ENCODE peak calls at places on chromosome 13, in eight cellular contexts. One of them, this sample, is unnamed. For H3K9me3, the result is how much of the 10 kb centered on the place peaks cover.

GRCh38 chr13:39916330-39916729 is 260.9 kb downstream of the COG6 start:
- DNase-seq in A549: no peak
- DNase-seq in sigmoid colon: no peak
- DNase-seq in MM.1S: no peak
- DNase-seq in endothelial cell of umbilical vein: no peak
- DNase-seq in tibial nerve: no peak
- DNase-seq in transverse colon: no peak
- DNase-seq in colonic mucosa: no peak
- DNase-seq in this sample: no peak

GRCh38 chr13:97477824-97478223 is 43.9 kb downstream of the RAP2A start:
- DNase-seq in transverse colon: no peak
- DNase-seq in endothelial cell of umbilical vein: no peak
- DNase-seq in colonic mucosa: no peak
- DNase-seq in A549: no peak
- DNase-seq in sigmoid colon: no peak
- DNase-seq in tibial nerve: no peak
- DNase-seq in MM.1S: no peak
- DNase-seq in this sample: no peak

GRCh38 chr13:33379597-33379996 is 94.0 kb upstream of the STARD13 start:
- DNase-seq in sigmoid colon: no peak
- DNase-seq in transverse colon: no peak
- DNase-seq in colonic mucosa: no peak
- DNase-seq in endothelial cell of umbilical vein: peak
- DNase-seq in A549: no peak
- DNase-seq in MM.1S: no peak
- DNase-seq in tibial nerve: no peak
- DNase-seq in this sample: no peak

GRCh38 chr13:110949628-110950027 is 34.8 kb upstream of the ANKRD10 start:
- DNase-seq in transverse colon: no peak
- DNase-seq in A549: no peak
- DNase-seq in endothelial cell of umbilical vein: no peak
- DNase-seq in sigmoid colon: no peak
- DNase-seq in tibial nerve: no peak
- DNase-seq in colonic mucosa: no peak
- DNase-seq in MM.1S: no peak
- DNase-seq in this sample: no peak

GRCh38 chr13:63901630-63902029 is 2486.0 kb upstream of the PCDH20 start:
- DNase-seq in MM.1S: no peak
- DNase-seq in sigmoid colon: no peak
- DNase-seq in endothelial cell of umbilical vein: no peak
- DNase-seq in tibial nerve: no peak
- DNase-seq in A549: no peak
- DNase-seq in colonic mucosa: no peak
- DNase-seq in transverse colon: no peak
- DNase-seq in this sample: no peak

GRCh38 chr13:112637017-112637801 is 49.3 kb upstream of the TUBGCP3 start:
- DNase-seq in MM.1S: no peak
- DNase-seq in tibial nerve: no peak
- DNase-seq in transverse colon: no peak
- DNase-seq in endothelial cell of umbilical vein: no peak
- DNase-seq in colonic mucosa: no peak
- DNase-seq in sigmoid colon: no peak
- DNase-seq in A549: no peak
- DNase-seq in this sample: no peak

GRCh38 chr13:80305737-80306136 is 35.2 kb downstream of the SPRY2 start:
- DNase-seq in colonic mucosa: no peak
- DNase-seq in MM.1S: no peak
- DNase-seq in sigmoid colon: no peak
- DNase-seq in endothelial cell of umbilical vein: no peak
- DNase-seq in tibial nerve: no peak
- DNase-seq in transverse colon: no peak
- DNase-seq in A549: no peak
- DNase-seq in this sample: no peak

GRCh38 chr13:98033277-98034247 is 80.1 kb downstream of the IPO5 start:
- DNase-seq in MM.1S: no peak
- DNase-seq in sigmoid colon: no peak
- DNase-seq in colonic mucosa: no peak
- DNase-seq in tibial nerve: peak
- DNase-seq in endothelial cell of umbilical vein: peak
- DNase-seq in A549: peak
- DNase-seq in transverse colon: no peak
- DNase-seq in this sample: no peak

GRCh38 chr13:74270018-74270417 is 135.8 kb upstream of the KLF12 start:
- DNase-seq in colonic mucosa: no peak
- DNase-seq in MM.1S: no peak
- DNase-seq in endothelial cell of umbilical vein: no peak
- DNase-seq in sigmoid colon: no peak
- DNase-seq in tibial nerve: no peak
- DNase-seq in A549: no peak
- DNase-seq in transverse colon: no peak
- DNase-seq in this sample: no peak

GRCh38 chr13:100633461-100633860 is 41.1 kb downstream of the TMTC4 start:
- DNase-seq in A549: no peak
- DNase-seq in tibial nerve: no peak
- DNase-seq in MM.1S: no peak
- DNase-seq in transverse colon: no peak
- DNase-seq in sigmoid colon: no peak
- DNase-seq in endothelial cell of umbilical vein: no peak
- DNase-seq in colonic mucosa: no peak
- DNase-seq in this sample: no peak

GRCh38 chr13:100440756-100441421 is 147.7 kb downstream of the GGACT start:
- DNase-seq in colonic mucosa: no peak
- DNase-seq in transverse colon: no peak
- DNase-seq in sigmoid colon: no peak
- DNase-seq in endothelial cell of umbilical vein: peak
- DNase-seq in MM.1S: no peak
- DNase-seq in tibial nerve: no peak
- DNase-seq in A549: no peak
- DNase-seq in this sample: no peak

GRCh38 chr13:41224113-41225110 is 30.0 kb upstream of the KBTBD7 start:
- DNase-seq in endothelial cell of umbilical vein: no peak
- DNase-seq in colonic mucosa: no peak
- DNase-seq in tibial nerve: no peak
- DNase-seq in MM.1S: no peak
- DNase-seq in sigmoid colon: no peak
- DNase-seq in A549: no peak
- DNase-seq in transverse colon: no peak
- DNase-seq in this sample: no peak

GRCh38 chr13:69199664-69200063 is 908.0 kb upstream of the ATXN8OS start:
- DNase-seq in transverse colon: no peak
- DNase-seq in A549: no peak
- DNase-seq in colonic mucosa: no peak
- DNase-seq in endothelial cell of umbilical vein: no peak
- DNase-seq in tibial nerve: no peak
- DNase-seq in sigmoid colon: no peak
- DNase-seq in MM.1S: no peak
- DNase-seq in this sample: no peak

GRCh38 chr13:80341098-80341701 is at the start of gene SPRY2:
- DNase-seq in MM.1S: peak
- DNase-seq in endothelial cell of umbilical vein: peak
- DNase-seq in sigmoid colon: peak
- DNase-seq in A549: peak
- DNase-seq in colonic mucosa: peak
- DNase-seq in transverse colon: peak
- DNase-seq in tibial nerve: peak
- DNase-seq in this sample: peak

GRCh38 chr13:39900106-39900750 is 244.8 kb downstream of the COG6 start:
- DNase-seq in transverse colon: no peak
- DNase-seq in sigmoid colon: no peak
- DNase-seq in MM.1S: no peak
- DNase-seq in A549: no peak
- DNase-seq in tibial nerve: no peak
- DNase-seq in colonic mucosa: no peak
- DNase-seq in endothelial cell of umbilical vein: peak
- DNase-seq in this sample: no peak

DNA sequence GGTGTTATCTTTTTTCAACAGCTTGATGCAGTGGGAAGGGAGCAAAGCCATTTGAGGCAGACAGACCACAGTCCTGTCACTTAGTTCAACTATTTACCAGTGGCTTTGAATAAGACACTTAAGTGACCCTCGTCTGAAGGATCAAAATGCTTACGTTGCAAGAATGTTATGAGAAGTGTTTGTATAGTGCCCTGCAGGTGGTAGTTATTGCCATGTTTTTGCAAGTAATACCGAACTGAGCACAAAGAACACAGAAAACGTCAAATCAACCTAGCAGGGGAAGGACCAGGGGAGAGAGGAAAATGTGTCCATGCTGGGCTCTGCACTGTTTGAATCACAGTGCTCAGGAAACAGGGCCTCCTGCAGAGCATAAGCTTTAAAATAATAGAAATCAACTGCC is 2.8 kb downstream of the SOHLH2 start:
- DNase-seq in A549: no peak
- DNase-seq in MM.1S: no peak
- DNase-seq in tibial nerve: no peak
- DNase-seq in endothelial cell of umbilical vein: no peak
- DNase-seq in colonic mucosa: no peak
- DNase-seq in sigmoid colon: no peak
- DNase-seq in transverse colon: no peak
- DNase-seq in this sample: no peak
- H3K9me3 ChIP-seq in A549: under half
- H3K9me3 ChIP-seq in MM.1S: under half
- H3K9me3 ChIP-seq in tibial nerve: under half
- H3K9me3 ChIP-seq in endothelial cell of umbilical vein: under half
- H3K9me3 ChIP-seq in colonic mucosa: under half
- H3K9me3 ChIP-seq in sigmoid colon: under half
- H3K9me3 ChIP-seq in transverse colon: under half
- H3K9me3 ChIP-seq in this sample: under half

DNA sequence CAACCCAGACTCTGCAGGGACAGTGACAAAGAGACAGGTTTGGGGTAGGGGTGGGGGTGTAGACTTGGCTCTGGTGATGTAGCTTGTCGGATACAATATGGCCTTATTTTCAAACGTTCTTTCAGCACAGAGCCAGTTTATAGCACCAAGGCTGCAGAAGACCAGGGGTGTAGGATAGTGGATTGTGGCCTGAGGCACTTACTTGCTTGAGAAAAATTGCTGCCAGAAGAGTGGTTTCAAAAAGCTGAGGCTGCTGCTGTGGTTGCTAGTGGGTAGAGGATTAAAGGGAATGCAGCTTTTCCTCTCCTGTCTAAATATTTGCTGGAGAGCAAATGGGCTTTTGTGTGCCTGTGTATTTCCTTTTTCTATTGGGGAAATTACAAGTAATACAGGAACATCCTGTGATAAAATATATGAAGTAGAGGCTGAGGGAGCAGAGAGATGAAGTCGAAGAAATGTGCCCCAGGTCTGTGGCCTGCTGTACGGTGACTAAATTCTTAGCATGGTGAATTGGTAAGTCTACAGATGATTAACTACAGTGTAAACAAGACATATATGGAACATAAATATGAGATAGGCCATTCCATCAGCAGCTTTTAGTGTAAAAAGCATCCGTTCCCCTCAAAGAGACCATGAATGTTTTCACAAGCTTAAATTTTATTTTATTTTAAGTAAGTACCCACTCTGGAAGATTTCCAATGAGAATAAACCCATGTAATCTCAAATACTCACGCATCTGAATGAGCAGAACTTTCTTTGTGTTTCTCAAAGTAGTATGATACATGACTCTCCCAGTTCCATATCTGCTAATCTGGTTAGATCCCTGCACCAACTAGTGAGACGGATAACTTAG is 112.9 kb downstream of the LRCH1 start:
- DNase-seq in transverse colon: no peak
- DNase-seq in tibial nerve: no peak
- DNase-seq in sigmoid colon: no peak
- DNase-seq in A549: peak
- DNase-seq in endothelial cell of umbilical vein: peak
- DNase-seq in colonic mucosa: peak
- DNase-seq in MM.1S: no peak
- DNase-seq in this sample: no peak
- H3K27ac ChIP-seq in transverse colon: peak
- H3K27ac ChIP-seq in tibial nerve: no peak
- H3K27ac ChIP-seq in sigmoid colon: peak
- H3K27ac ChIP-seq in A549: peak
- H3K27ac ChIP-seq in endothelial cell of umbilical vein: peak
- H3K27ac ChIP-seq in colonic mucosa: peak
- H3K27ac ChIP-seq in MM.1S: peak
- H3K27ac ChIP-seq in this sample: no peak

GRCh38 chr13:51286135-51287002 is 53.1 kb upstream of the SERPINE3 start:
- DNase-seq in tibial nerve: peak
- DNase-seq in colonic mucosa: peak
- DNase-seq in MM.1S: peak
- DNase-seq in A549: peak
- DNase-seq in transverse colon: peak
- DNase-seq in endothelial cell of umbilical vein: peak
- DNase-seq in sigmoid colon: peak
- DNase-seq in this sample: peak

GRCh38 chr13:51287758-51288157 is 51.7 kb upstream of the SERPINE3 start:
- DNase-seq in A549: no peak
- DNase-seq in MM.1S: no peak
- DNase-seq in tibial nerve: no peak
- DNase-seq in transverse colon: no peak
- DNase-seq in sigmoid colon: no peak
- DNase-seq in endothelial cell of umbilical vein: no peak
- DNase-seq in colonic mucosa: no peak
- DNase-seq in this sample: no peak

GRCh38 chr13:51291341-51291740 is 48.1 kb upstream of the SERPINE3 start:
- DNase-seq in sigmoid colon: no peak
- DNase-seq in colonic mucosa: no peak
- DNase-seq in endothelial cell of umbilical vein: no peak
- DNase-seq in A549: no peak
- DNase-seq in transverse colon: no peak
- DNase-seq in MM.1S: no peak
- DNase-seq in tibial nerve: no peak
- DNase-seq in this sample: no peak

GRCh38 chr13:51297556-51297955 is 41.9 kb upstream of the SERPINE3 start:
- DNase-seq in endothelial cell of umbilical vein: no peak
- DNase-seq in colonic mucosa: no peak
- DNase-seq in MM.1S: no peak
- DNase-seq in sigmoid colon: no peak
- DNase-seq in A549: no peak
- DNase-seq in transverse colon: no peak
- DNase-seq in tibial nerve: no peak
- DNase-seq in this sample: no peak

DNA sequence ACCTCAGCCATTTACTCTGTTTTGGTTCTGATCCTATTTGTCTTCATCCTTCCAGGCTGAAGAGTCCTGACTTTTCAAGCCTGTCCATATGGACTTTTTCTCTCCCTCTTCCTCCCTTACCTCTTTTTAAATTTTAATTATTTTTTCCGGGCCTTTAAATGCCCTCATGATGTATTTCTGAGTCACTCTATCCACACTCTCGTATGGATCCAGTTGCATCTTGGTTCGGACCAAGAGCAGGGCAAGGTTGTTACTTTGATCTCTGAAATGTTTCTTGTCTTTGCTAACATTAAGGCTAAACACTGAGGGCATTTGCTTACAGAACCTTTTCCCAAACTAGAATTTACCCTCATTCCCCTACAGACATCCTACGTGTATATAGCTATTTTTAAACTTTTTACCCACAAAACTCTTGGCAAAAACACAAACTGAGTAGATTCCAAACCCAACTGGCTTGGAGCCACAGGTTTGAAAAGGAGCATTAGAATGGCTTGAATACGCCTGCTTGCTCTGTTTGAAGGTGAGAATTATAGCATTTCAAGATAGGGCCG is 47.4 kb upstream of the SERPINE3 start:
- DNase-seq in colonic mucosa: no peak
- DNase-seq in tibial nerve: no peak
- DNase-seq in transverse colon: no peak
- DNase-seq in sigmoid colon: no peak
- DNase-seq in MM.1S: no peak
- DNase-seq in endothelial cell of umbilical vein: no peak
- DNase-seq in A549: no peak
- DNase-seq in this sample: no peak
- H3K4me3 ChIP-seq in colonic mucosa: no peak
- H3K4me3 ChIP-seq in tibial nerve: no peak
- H3K4me3 ChIP-seq in transverse colon: no peak
- H3K4me3 ChIP-seq in sigmoid colon: no peak
- H3K4me3 ChIP-seq in MM.1S: no peak
- H3K4me3 ChIP-seq in endothelial cell of umbilical vein: no peak
- H3K4me3 ChIP-seq in A549: no peak
- H3K4me3 ChIP-seq in this sample: no peak

GRCh38 chr13:29159871-29160270 is 339.7 kb downstream of the MTUS2 start:
- DNase-seq in sigmoid colon: no peak
- DNase-seq in A549: no peak
- DNase-seq in colonic mucosa: no peak
- DNase-seq in transverse colon: no peak
- DNase-seq in tibial nerve: no peak
- DNase-seq in MM.1S: no peak
- DNase-seq in endothelial cell of umbilical vein: no peak
- DNase-seq in this sample: no peak
- H3K9me3 ChIP-seq in sigmoid colon: under half
- H3K9me3 ChIP-seq in A549: under half
- H3K9me3 ChIP-seq in colonic mucosa: under half
- H3K9me3 ChIP-seq in transverse colon: under half
- H3K9me3 ChIP-seq in tibial nerve: under half
- H3K9me3 ChIP-seq in MM.1S: under half
- H3K9me3 ChIP-seq in endothelial cell of umbilical vein: under half
- H3K9me3 ChIP-seq in this sample: under half